ENCODE peak calls at places on chromosomes 1 and 21, in four cellular contexts. O, T, E and A are unnamed samples. For H3K27me3, the result is how much of the 10 kb centered on the place peaks cover.

GRCh38 chr1:41102208-41102607 is 80.7 kb upstream of the SLFNL1 start:
- DNase-seq in O (peak), E (no peak), T (peak), A (peak)

GRCh38 chr1:228410015-228410414 is 3.4 kb upstream of the TRIM11 start:
- DNase-seq in T (no peak), O (peak), E (no peak), A (no peak)

GRCh38 chr1:232904566-232904965 is 45.8 kb upstream of the NTPCR start:
- DNase-seq in O (peak), E (no peak), T (no peak), A (no peak)

GRCh38 chr1:1200876-1201810 is 5.2 kb downstream of the TNFRSF18 start:
- DNase-seq in E (no peak), T (peak), O (peak), A (peak)

GRCh38 chr1:62045579-62045978 is 149.1 kb upstream of the L1TD1 start:
- DNase-seq in E (no peak), O (peak), T (no peak), A (peak)

GRCh38 chr1:160097196-160097910 is 1.1 kb downstream of the IGSF8 start:
- DNase-seq in E (no peak), O (no peak), T (no peak), A (no peak)

GRCh38 chr1:43912607-43913006 is 21.0 kb upstream of the ARTN start:
- DNase-seq in E (no peak), O (peak), T (no peak), A (no peak)

GRCh38 chr21:31985398-31985797 is 112.6 kb downstream of the HUNK start:
- DNase-seq in O (no peak), E (no peak), T (no peak), A (no peak)

GRCh38 chr1:200296091-200296661 is 113.7 kb downstream of the ZNF281 start:
- DNase-seq in E (peak), O (no peak), T (no peak), A (no peak)

GRCh38 chr1:202107321-202107761 is 15.4 kb upstream of the GPR37L1 start:
- DNase-seq in E (no peak), T (peak), O (no peak), A (peak)

GRCh38 chr1:180927841-180928240 is 15.1 kb downstream of the KIAA1614 start:
- DNase-seq in O (no peak), E (no peak), T (no peak), A (no peak)

GRCh38 chr1:177281901-177282300 is 111.1 kb downstream of the BRINP2 start:
- DNase-seq in O (no peak), T (no peak), E (no peak), A (no peak)

GRCh38 chr1:18703041-18703621 is 72.5 kb downstream of the PAX7 start:
- DNase-seq in E (no peak), O (peak), T (no peak), A (no peak)

GRCh38 chr1:9249534-9250335 is 15.2 kb downstream of the H6PD start:
- DNase-seq in T (peak), O (peak), E (no peak), A (peak)

GRCh38 chr1:77282866-77283539 is 1.2 kb downstream of the AK5 start:
- DNase-seq in E (no peak), T (no peak), O (peak), A (no peak)

GRCh38 chr21:39444406-39445145 is 1.0 kb downstream of the LCA5L start:
- DNase-seq in T (no peak), E (no peak), O (peak), A (no peak)

GRCh38 chr1:147077936-147078605 is 94.2 kb downstream of the PRKAB2 start:
- DNase-seq in E (no peak), O (no peak), T (no peak), A (no peak)

GRCh38 chr1:43229831-43230780 is 39.7 kb upstream of the TMEM125 start:
- DNase-seq in O (no peak), E (no peak), T (no peak), A (no peak)

GRCh38 chr1:183783342-183783741 is 21.6 kb upstream of the RGL1 start:
- DNase-seq in O (peak), T (no peak), E (no peak), A (no peak)

GRCh38 chr21:34900376-34900775 is 148.7 kb downstream of the RUNX1 start:
- DNase-seq in E (no peak), T (no peak), O (no peak), A (no peak)

GRCh38 chr21:29130234-29130993 is at the start of gene MAP3K7CL:
- DNase-seq in E (no peak), T (no peak), O (peak), A (peak)

GRCh38 chr1:54358503-54359168 is 47.6 kb downstream of the SSBP3 start:
- DNase-seq in O (no peak), T (no peak), E (no peak), A (peak)

GRCh38 chr1:29939086-29939485 is 702.8 kb downstream of the PTPRU start:
- DNase-seq in E (no peak), T (no peak), O (no peak), A (no peak)

GRCh38 chr1:221435510-221435909 is 306.4 kb downstream of the DUSP10 start:
- DNase-seq in E (no peak), O (peak), T (no peak), A (no peak)

GRCh38 chr1:221430133-221430960 is 311.5 kb downstream of the DUSP10 start:
- DNase-seq in E (no peak), T (no peak), O (no peak), A (no peak)

GRCh38 chr1:221429262-221429661 is 312.6 kb downstream of the DUSP10 start:
- DNase-seq in T (no peak), E (no peak), O (peak), A (no peak)

GRCh38 chr1:221431968-221432367 is 309.9 kb downstream of the DUSP10 start:
- DNase-seq in T (no peak), O (no peak), E (no peak), A (no peak)

GRCh38 chr1:221431068-221431651 is 310.7 kb downstream of the DUSP10 start:
- DNase-seq in T (no peak), O (no peak), E (no peak), A (no peak)
- TF ChIP-seq CTCF in T (no peak), O (no peak), E (no peak), A (peak)

DNA sequence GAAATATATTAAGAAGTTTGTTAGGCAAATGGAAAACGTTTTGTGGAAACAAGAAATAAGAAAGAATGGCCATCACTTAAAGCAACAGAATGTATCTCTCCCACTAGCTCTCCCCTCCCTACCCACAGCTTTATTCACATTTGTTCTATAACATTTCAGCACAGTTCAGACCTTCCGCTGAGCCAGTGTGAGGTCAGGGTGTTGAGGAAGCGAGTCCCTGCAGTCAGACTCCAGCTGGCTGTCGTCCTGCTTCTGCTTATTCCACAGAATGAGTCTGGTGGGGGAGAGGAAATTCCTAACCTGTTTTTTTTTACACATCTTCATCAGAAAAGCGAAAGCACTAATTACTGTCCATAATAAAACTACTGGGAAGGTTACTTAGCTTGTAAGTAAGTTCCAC is 39.1 kb downstream of the MRPL39 start:
- DNase-seq in E (no peak), T (peak), O (peak), A (peak)
- H3K4me3 ChIP-seq in E (no peak), T (no peak), O (no peak), A (no peak)

GRCh38 chr1:209232197-209232596 is 351.3 kb upstream of the CAMK1G start:
- DNase-seq in O (no peak), E (no peak), T (no peak), A (no peak)

GRCh38 chr1:209231476-209232156 is 351.9 kb upstream of the CAMK1G start:
- DNase-seq in O (no peak), E (no peak), T (no peak), A (no peak)

GRCh38 chr1:209227941-209228340 is 355.6 kb upstream of the CAMK1G start:
- DNase-seq in T (no peak), O (no peak), E (no peak), A (no peak)

GRCh38 chr1:209229494-209230059 is 353.9 kb upstream of the CAMK1G start:
- DNase-seq in T (no peak), E (no peak), O (no peak), A (no peak)

DNA sequence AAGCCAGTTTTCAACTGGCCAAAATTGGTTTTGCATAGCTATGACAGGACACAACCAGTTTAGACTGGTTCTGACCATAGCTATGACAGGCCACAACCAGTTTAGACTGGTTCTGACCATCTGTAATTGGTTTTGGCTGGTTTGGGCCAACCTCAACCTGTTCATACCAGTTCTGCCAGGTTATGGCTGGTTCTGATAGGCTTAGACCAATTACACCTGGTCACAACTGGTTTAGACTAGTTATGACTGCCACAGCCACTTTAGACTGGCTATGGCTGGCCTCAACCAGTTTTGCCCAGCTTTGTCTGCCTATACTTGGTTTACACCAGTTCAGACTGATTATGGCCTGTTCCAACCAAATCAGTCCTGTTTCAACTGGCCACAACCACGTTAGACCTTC is 353.2 kb upstream of the CAMK1G start:
- DNase-seq in T (no peak), O (no peak), E (no peak), A (no peak)
- H3K27me3 ChIP-seq in T (under half), O (under half), E (under half), A (under half)

GRCh38 chr1:12196641-12197482 is 30.1 kb downstream of the TNFRSF1B start:
- DNase-seq in O (no peak), T (peak), E (no peak), A (no peak)
- TF ChIP-seq CTCF in O (no peak), T (peak), E (peak), A (no peak)

DNA sequence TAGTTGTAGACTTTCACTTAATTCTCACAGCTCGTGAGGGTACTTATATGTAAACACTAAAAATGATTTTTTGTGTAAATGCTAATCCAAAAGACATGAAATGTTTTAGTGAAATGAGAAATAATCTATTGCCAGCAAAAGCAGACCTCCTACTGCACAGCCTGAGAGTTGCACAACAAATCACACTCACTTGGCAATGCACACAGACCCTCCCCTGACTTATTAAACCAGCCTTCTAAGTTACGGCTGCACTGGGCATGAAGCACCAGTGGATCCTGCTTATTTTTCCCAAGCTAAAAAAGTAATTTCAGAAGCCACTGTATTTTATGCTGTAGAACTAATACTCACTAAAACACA is 10.3 kb downstream of the ERRFI1 start:
- DNase-seq in T (no peak), O (peak), E (no peak), A (no peak)
- H3K4me3 ChIP-seq in T (no peak), O (no peak), E (no peak), A (no peak)